ENCODE peak calls at places on chromosomes 16 and 17, in five cellular contexts. T is neuronal stem cell, R is ACHN, F is left cardiac atrium, W is AG04450. N is an unnamed sample.

GRCh38 chr17:20280832-20281231 is 186.5 kb downstream of the LGALS9B start:
- DNase-seq in T (no peak), R (no peak), F (no peak), W (no peak), N (no peak)

GRCh38 chr17:2158011-2158410 is 103.1 kb downstream of the HIC1 start:
- DNase-seq in T (no peak), R (no peak), F (no peak), W (peak; percentile 84), N (no peak)

GRCh38 chr16:11303405-11304138 is 22.4 kb upstream of the PRM1 start:
- DNase-seq in T (no peak), R (no peak), F (no peak), W (no peak), N (no peak)

GRCh38 chr17:70172449-70172848 is 3.1 kb downstream of the KCNJ2 start:
- DNase-seq in T (no peak), R (no peak), F (no peak), W (no peak), N (no peak)

GRCh38 chr17:58254803-58255202 is 16.4 kb downstream of the LPO start:
- DNase-seq in T (no peak), R (no peak), F (no peak), W (no peak), N (no peak)

GRCh38 chr17:77280304-77280910 is 139.6 kb downstream of the SEC14L1 start:
- DNase-seq in T (no peak), R (peak; percentile 47), F (no peak), W (no peak), N (no peak)

GRCh38 chr16:87415441-87415840 is 23.3 kb downstream of the MAP1LC3B start:
- DNase-seq in T (no peak), R (no peak), F (no peak), W (no peak), N (no peak)

GRCh38 chr17:75031972-75032895 is 14.5 kb downstream of the ATP5PD start:
- DNase-seq in T (no peak), R (peak; percentile 79), F (peak; percentile 82), W (no peak), N (peak; percentile 90)

GRCh38 chr16:89071686-89072182 is 21.9 kb upstream of the ACSF3 start:
- DNase-seq in T (no peak), R (no peak), F (no peak), W (no peak), N (no peak)

N was measured in right cardiac atrium.